ENCODE peak calls at places on chromosomes 3 and 15, in seven cellular contexts. U, G, Z, N, Q, J and K are unnamed samples.

GRCh38 chr3:171140246-171140645 is 113.7 kb upstream of the SLC2A2 start:
- DNase-seq in U (no peak), G (no peak), Z (no peak), N (no peak), Q (no peak), J (no peak), K (no peak)

GRCh38 chr3:48820626-48821324 is 26.9 kb downstream of the PRKAR2A start:
- DNase-seq in U (no peak), G (no peak), Z (peak), N (no peak), Q (no peak), J (no peak), K (no peak)

GRCh38 chr3:180417241-180417640 is 184.7 kb upstream of the TTC14 start:
- DNase-seq in U (no peak), G (no peak), Z (no peak), N (no peak), Q (no peak), J (no peak), K (no peak)

GRCh38 chr3:133413166-133414020 is 13.5 kb downstream of the BFSP2 start:
- DNase-seq in U (no peak), G (no peak), Z (no peak), N (no peak), Q (no peak), J (no peak), K (no peak)

GRCh38 chr3:46245155-46245554 is 2.9 kb downstream of the CCR3 start:
- DNase-seq in U (no peak), G (no peak), Z (no peak), N (no peak), Q (no peak), J (no peak), K (no peak)

GRCh38 chr3:139797724-139798343 is 120.1 kb upstream of the NMNAT3 start:
- DNase-seq in U (no peak), G (no peak), Z (peak), N (no peak), Q (no peak), J (no peak), K (peak)

GRCh38 chr3:114542359-114542758 is 248.5 kb downstream of the TIGIT start:
- DNase-seq in U (no peak), G (no peak), Z (no peak), N (no peak), Q (no peak), J (no peak), K (no peak)

GRCh38 chr3:151107701-151108100 is 22.2 kb downstream of the MED12L start:
- DNase-seq in U (no peak), G (no peak), Z (no peak), N (no peak), Q (no peak), J (no peak), K (no peak)

GRCh38 chr15:74958320-74958907 is 1.8 kb upstream of the RPP25 start:
- DNase-seq in U (peak), G (peak), Z (no peak), N (no peak), Q (peak), J (peak), K (no peak)

GRCh38 chr3:132090921-132091320 is 56.1 kb upstream of the CPNE4 start:
- DNase-seq in U (no peak), G (no peak), Z (no peak), N (no peak), Q (no peak), J (no peak), K (no peak)

GRCh38 chr3:114660124-114660523 is 366.3 kb downstream of the TIGIT start:
- DNase-seq in U (no peak), G (no peak), Z (peak), N (no peak), Q (no peak), J (no peak), K (no peak)

GRCh38 chr15:27086146-27086545 is 115.2 kb downstream of the GABRG3 start:
- DNase-seq in U (no peak), G (no peak), Z (no peak), N (no peak), Q (no peak), J (no peak), K (no peak)

GRCh38 chr3:44974406-44974805 is 1.6 kb downstream of the ZDHHC3 start:
- DNase-seq in U (peak), G (no peak), Z (no peak), N (no peak), Q (no peak), J (no peak), K (no peak)

GRCh38 chr3:55406666-55407425 is 80.3 kb downstream of the WNT5A start:
- DNase-seq in U (no peak), G (no peak), Z (no peak), N (no peak), Q (no peak), J (no peak), K (no peak)

GRCh38 chr15:90903733-90904536 is 833 bp downstream of the MAN2A2 start:
- DNase-seq in U (no peak), G (no peak), Z (no peak), N (no peak), Q (no peak), J (no peak), K (peak)

GRCh38 chr3:184765047-184765729 is 46.8 kb upstream of the VPS8 start:
- DNase-seq in U (no peak), G (no peak), Z (no peak), N (no peak), Q (no peak), J (no peak), K (no peak)

GRCh38 chr3:72230774-72231379 is 445.9 kb upstream of the PROK2 start:
- DNase-seq in U (no peak), G (no peak), Z (no peak), N (no peak), Q (no peak), J (no peak), K (no peak)

GRCh38 chr15:99117563-99118257 is 12.8 kb downstream of the SYNM start:
- DNase-seq in U (no peak), G (no peak), Z (no peak), N (no peak), Q (peak), J (no peak), K (no peak)

GRCh38 chr15:29921130-29921601 is 98.9 kb upstream of the TJP1 start:
- DNase-seq in U (no peak), G (no peak), Z (no peak), N (no peak), Q (no peak), J (no peak), K (no peak)